ENCODE peak calls at places on chromosomes 6 and 20, in seven cellular contexts. One of them, this sample, is unnamed.

GRCh38 chr6:11571073-11571472 is 33.5 kb downstream of the TMEM170B start:
- DNase-seq in AG04450: no peak
- DNase-seq in Panc1: no peak
- DNase-seq in uterus: no peak
- DNase-seq in CD8-positive, alpha-beta T cell: no peak
- DNase-seq in cardiac muscle cell: no peak
- DNase-seq in left lung: no peak
- DNase-seq in this sample: no peak

GRCh38 chr6:11043961-11044711 is at the start of gene ELOVL2:
- DNase-seq in AG04450: no peak
- DNase-seq in Panc1: no peak
- DNase-seq in uterus: no peak
- DNase-seq in CD8-positive, alpha-beta T cell: no peak
- DNase-seq in cardiac muscle cell: peak
- DNase-seq in left lung: peak
- DNase-seq in this sample: no peak

GRCh38 chr6:122754191-122754731 is 25.3 kb upstream of the FABP7 start:
- DNase-seq in AG04450: no peak
- DNase-seq in Panc1: no peak
- DNase-seq in uterus: no peak
- DNase-seq in CD8-positive, alpha-beta T cell: no peak
- DNase-seq in cardiac muscle cell: no peak
- DNase-seq in left lung: no peak
- DNase-seq in this sample: no peak

GRCh38 chr20:63114693-63115069 is 101.2 kb downstream of the YTHDF1 start:
- DNase-seq in AG04450: no peak
- DNase-seq in Panc1: no peak
- DNase-seq in uterus: no peak
- DNase-seq in CD8-positive, alpha-beta T cell: no peak
- DNase-seq in cardiac muscle cell: no peak
- DNase-seq in left lung: no peak
- DNase-seq in this sample: no peak

GRCh38 chr6:17202526-17202925 is 78.6 kb upstream of the RBM24 start:
- DNase-seq in AG04450: peak
- DNase-seq in Panc1: no peak
- DNase-seq in uterus: no peak
- DNase-seq in CD8-positive, alpha-beta T cell: no peak
- DNase-seq in cardiac muscle cell: no peak
- DNase-seq in left lung: no peak
- DNase-seq in this sample: no peak

GRCh38 chr20:35601021-35601973 is 14.3 kb upstream of the SPAG4 start:
- DNase-seq in AG04450: peak
- DNase-seq in Panc1: no peak
- DNase-seq in uterus: peak
- DNase-seq in CD8-positive, alpha-beta T cell: peak
- DNase-seq in cardiac muscle cell: peak
- DNase-seq in left lung: peak
- DNase-seq in this sample: peak

GRCh38 chr6:154403803-154404202 is 47.2 kb upstream of the IPCEF1 start:
- DNase-seq in AG04450: no peak
- DNase-seq in Panc1: no peak
- DNase-seq in uterus: peak
- DNase-seq in CD8-positive, alpha-beta T cell: no peak
- DNase-seq in cardiac muscle cell: peak
- DNase-seq in left lung: no peak
- DNase-seq in this sample: peak

GRCh38 chr6:166465671-166466087 is 82.9 kb upstream of the MPC1 start:
- DNase-seq in AG04450: no peak
- DNase-seq in Panc1: no peak
- DNase-seq in uterus: peak
- DNase-seq in CD8-positive, alpha-beta T cell: no peak
- DNase-seq in cardiac muscle cell: peak
- DNase-seq in left lung: no peak
- DNase-seq in this sample: no peak

GRCh38 chr6:159100011-159100788 is 55.4 kb upstream of the TAGAP start:
- DNase-seq in AG04450: no peak
- DNase-seq in Panc1: no peak
- DNase-seq in uterus: no peak
- DNase-seq in CD8-positive, alpha-beta T cell: no peak
- DNase-seq in cardiac muscle cell: no peak
- DNase-seq in left lung: no peak
- DNase-seq in this sample: no peak

GRCh38 chr6:47733879-47734558 is 35.6 kb downstream of the ADGRF4 start:
- DNase-seq in AG04450: no peak
- DNase-seq in Panc1: no peak
- DNase-seq in uterus: no peak
- DNase-seq in CD8-positive, alpha-beta T cell: no peak
- DNase-seq in cardiac muscle cell: peak
- DNase-seq in left lung: no peak
- DNase-seq in this sample: no peak

GRCh38 chr6:56739836-56740815 is 97.4 kb upstream of the DST start:
- DNase-seq in AG04450: no peak
- DNase-seq in Panc1: no peak
- DNase-seq in uterus: no peak
- DNase-seq in CD8-positive, alpha-beta T cell: no peak
- DNase-seq in cardiac muscle cell: no peak
- DNase-seq in left lung: no peak
- DNase-seq in this sample: no peak

GRCh38 chr6:158460602-158461092 is 99.2 kb upstream of the TMEM181 start:
- DNase-seq in AG04450: no peak
- DNase-seq in Panc1: no peak
- DNase-seq in uterus: no peak
- DNase-seq in CD8-positive, alpha-beta T cell: no peak
- DNase-seq in cardiac muscle cell: peak
- DNase-seq in left lung: no peak
- DNase-seq in this sample: peak

GRCh38 chr6:44004625-44005506 is 122.4 kb downstream of the MRPL14 start:
- DNase-seq in AG04450: no peak
- DNase-seq in Panc1: no peak
- DNase-seq in uterus: no peak
- DNase-seq in CD8-positive, alpha-beta T cell: no peak
- DNase-seq in cardiac muscle cell: no peak
- DNase-seq in left lung: no peak
- DNase-seq in this sample: no peak
- TF ChIP-seq CTCF in AG04450: peak
- TF ChIP-seq CTCF in Panc1: peak
- TF ChIP-seq CTCF in uterus: no peak
- TF ChIP-seq CTCF in CD8-positive, alpha-beta T cell: no peak
- TF ChIP-seq CTCF in cardiac muscle cell: peak
- TF ChIP-seq CTCF in left lung: peak
- TF ChIP-seq CTCF in this sample: peak

DNA sequence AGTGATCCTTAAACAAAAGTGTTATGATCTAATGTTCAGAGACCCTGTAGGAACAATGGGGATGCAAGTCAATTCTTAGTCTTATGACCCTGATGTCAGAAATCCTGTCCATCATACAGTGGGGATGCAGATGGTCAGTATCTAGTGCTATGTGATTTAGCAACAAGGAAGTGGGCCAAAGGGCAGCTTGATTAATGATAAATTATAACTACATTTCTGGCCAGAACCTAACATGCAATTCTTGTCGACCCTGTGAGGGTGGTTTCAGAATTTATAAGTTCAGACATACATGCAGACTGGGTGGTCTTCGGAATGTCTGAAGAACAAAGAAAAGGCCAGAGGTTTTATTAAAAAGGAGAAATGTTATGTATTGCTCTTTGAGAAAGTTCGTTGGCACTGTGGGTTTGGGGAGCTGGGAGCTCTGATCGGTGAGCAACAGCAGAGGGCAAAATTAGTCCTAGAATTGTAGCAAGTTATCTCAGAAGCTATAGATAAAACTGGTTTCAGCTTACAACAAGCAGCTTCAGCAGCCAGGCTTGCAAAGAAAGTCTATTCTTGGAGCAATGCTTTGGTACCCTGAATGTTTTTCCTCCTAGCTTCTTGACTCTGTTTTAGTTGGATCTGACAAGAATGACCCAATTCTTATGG is 50.8 kb downstream of the RPF2 start:
- DNase-seq in AG04450: no peak
- DNase-seq in Panc1: no peak
- DNase-seq in uterus: no peak
- DNase-seq in CD8-positive, alpha-beta T cell: no peak
- DNase-seq in cardiac muscle cell: peak
- DNase-seq in left lung: no peak
- DNase-seq in this sample: no peak
- TF ChIP-seq CTCF in AG04450: no peak
- TF ChIP-seq CTCF in Panc1: no peak
- TF ChIP-seq CTCF in uterus: no peak
- TF ChIP-seq CTCF in CD8-positive, alpha-beta T cell: no peak
- TF ChIP-seq CTCF in cardiac muscle cell: peak
- TF ChIP-seq CTCF in left lung: no peak
- TF ChIP-seq CTCF in this sample: no peak

GRCh38 chr20:11098888-11099287 is 425.1 kb upstream of the JAG1 start:
- DNase-seq in AG04450: no peak
- DNase-seq in Panc1: no peak
- DNase-seq in uterus: no peak
- DNase-seq in CD8-positive, alpha-beta T cell: no peak
- DNase-seq in cardiac muscle cell: no peak
- DNase-seq in left lung: no peak
- DNase-seq in this sample: no peak
- TF ChIP-seq CTCF in AG04450: no peak
- TF ChIP-seq CTCF in Panc1: no peak
- TF ChIP-seq CTCF in uterus: no peak
- TF ChIP-seq CTCF in CD8-positive, alpha-beta T cell: no peak
- TF ChIP-seq CTCF in cardiac muscle cell: no peak
- TF ChIP-seq CTCF in left lung: no peak
- TF ChIP-seq CTCF in this sample: no peak

GRCh38 chr20:2331092-2331491 is 35.3 kb downstream of the TGM3 start:
- DNase-seq in AG04450: no peak
- DNase-seq in Panc1: no peak
- DNase-seq in uterus: no peak
- DNase-seq in CD8-positive, alpha-beta T cell: no peak
- DNase-seq in cardiac muscle cell: no peak
- DNase-seq in left lung: no peak
- DNase-seq in this sample: no peak

GRCh38 chr20:2335096-2335495 is 39.3 kb downstream of the TGM3 start:
- DNase-seq in AG04450: no peak
- DNase-seq in Panc1: no peak
- DNase-seq in uterus: no peak
- DNase-seq in CD8-positive, alpha-beta T cell: no peak
- DNase-seq in cardiac muscle cell: no peak
- DNase-seq in left lung: no peak
- DNase-seq in this sample: no peak

GRCh38 chr20:2331901-2332565 is 36.2 kb downstream of the TGM3 start:
- DNase-seq in AG04450: no peak
- DNase-seq in Panc1: no peak
- DNase-seq in uterus: no peak
- DNase-seq in CD8-positive, alpha-beta T cell: no peak
- DNase-seq in cardiac muscle cell: no peak
- DNase-seq in left lung: no peak
- DNase-seq in this sample: no peak

GRCh38 chr20:2333821-2334220 is 38.0 kb downstream of the TGM3 start:
- DNase-seq in AG04450: no peak
- DNase-seq in Panc1: no peak
- DNase-seq in uterus: no peak
- DNase-seq in CD8-positive, alpha-beta T cell: no peak
- DNase-seq in cardiac muscle cell: no peak
- DNase-seq in left lung: no peak
- DNase-seq in this sample: no peak

GRCh38 chr20:2332711-2333110 is 36.9 kb downstream of the TGM3 start:
- DNase-seq in AG04450: no peak
- DNase-seq in Panc1: no peak
- DNase-seq in uterus: no peak
- DNase-seq in CD8-positive, alpha-beta T cell: no peak
- DNase-seq in cardiac muscle cell: no peak
- DNase-seq in left lung: no peak
- DNase-seq in this sample: no peak
- TF ChIP-seq CTCF in AG04450: no peak
- TF ChIP-seq CTCF in Panc1: no peak
- TF ChIP-seq CTCF in uterus: no peak
- TF ChIP-seq CTCF in CD8-positive, alpha-beta T cell: no peak
- TF ChIP-seq CTCF in cardiac muscle cell: no peak
- TF ChIP-seq CTCF in left lung: no peak
- TF ChIP-seq CTCF in this sample: no peak

DNA sequence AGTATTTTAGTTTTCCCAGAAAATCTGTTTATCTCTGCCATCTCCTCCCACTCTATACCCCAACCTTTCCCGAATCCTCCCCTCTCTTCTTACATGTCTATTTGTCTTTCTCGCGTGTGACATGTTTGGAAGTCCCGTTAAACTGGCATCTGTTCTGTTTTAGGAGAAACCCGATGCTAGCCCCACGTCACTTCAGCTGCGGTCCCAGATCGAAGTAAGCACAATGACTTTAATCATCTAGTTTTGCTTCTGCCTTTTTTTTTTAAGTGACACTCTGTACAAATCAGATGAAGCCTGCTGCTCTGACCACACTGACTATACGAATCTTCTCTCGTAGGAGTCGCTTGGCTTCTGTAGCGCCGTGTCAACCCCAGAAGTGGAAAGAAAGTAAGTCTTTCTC is 97.4 kb downstream of the SASH1 start:
- DNase-seq in AG04450: no peak
- DNase-seq in Panc1: no peak
- DNase-seq in uterus: no peak
- DNase-seq in CD8-positive, alpha-beta T cell: no peak
- DNase-seq in cardiac muscle cell: no peak
- DNase-seq in left lung: no peak
- DNase-seq in this sample: no peak
- TF ChIP-seq CTCF in AG04450: no peak
- TF ChIP-seq CTCF in Panc1: no peak
- TF ChIP-seq CTCF in uterus: no peak
- TF ChIP-seq CTCF in CD8-positive, alpha-beta T cell: no peak
- TF ChIP-seq CTCF in cardiac muscle cell: no peak
- TF ChIP-seq CTCF in left lung: no peak
- TF ChIP-seq CTCF in this sample: no peak

DNA sequence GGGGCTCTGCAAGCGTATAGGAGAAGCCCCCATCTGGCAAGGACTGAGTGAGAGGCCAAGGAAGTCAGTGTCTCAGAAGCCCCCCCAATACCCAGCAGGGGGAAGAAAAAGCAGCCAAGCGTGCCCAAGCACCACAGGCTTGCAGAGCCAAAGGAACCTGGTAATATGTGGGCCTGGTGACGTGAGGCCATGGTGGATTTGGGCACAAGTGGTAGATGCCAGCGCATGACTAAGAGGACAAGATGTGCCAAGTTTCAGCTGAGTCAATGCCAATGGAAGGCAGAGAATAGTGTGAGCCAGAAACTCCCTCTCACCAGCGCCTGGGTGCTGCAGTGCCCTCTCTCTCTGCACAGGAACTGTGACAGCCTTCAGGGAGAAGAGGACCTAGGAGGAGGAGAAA is 110.0 kb downstream of the QRSL1 start:
- DNase-seq in AG04450: no peak
- DNase-seq in Panc1: no peak
- DNase-seq in uterus: no peak
- DNase-seq in CD8-positive, alpha-beta T cell: no peak
- DNase-seq in cardiac muscle cell: no peak
- DNase-seq in left lung: no peak
- DNase-seq in this sample: no peak
- TF ChIP-seq CTCF in AG04450: no peak
- TF ChIP-seq CTCF in Panc1: no peak
- TF ChIP-seq CTCF in uterus: no peak
- TF ChIP-seq CTCF in CD8-positive, alpha-beta T cell: no peak
- TF ChIP-seq CTCF in cardiac muscle cell: no peak
- TF ChIP-seq CTCF in left lung: no peak
- TF ChIP-seq CTCF in this sample: no peak

GRCh38 chr20:208937-209566 is 18.0 kb upstream of the DEFB129 start:
- DNase-seq in AG04450: peak
- DNase-seq in Panc1: peak
- DNase-seq in uterus: no peak
- DNase-seq in CD8-positive, alpha-beta T cell: no peak
- DNase-seq in cardiac muscle cell: peak
- DNase-seq in left lung: no peak
- DNase-seq in this sample: peak
- TF ChIP-seq CTCF in AG04450: peak
- TF ChIP-seq CTCF in Panc1: peak
- TF ChIP-seq CTCF in uterus: peak
- TF ChIP-seq CTCF in CD8-positive, alpha-beta T cell: peak
- TF ChIP-seq CTCF in cardiac muscle cell: peak
- TF ChIP-seq CTCF in left lung: peak
- TF ChIP-seq CTCF in this sample: peak